ENCODE peak calls at places on chromosome 11, in five cellular contexts. W is stomach, N is endodermal cell, V is A549, T is tibial nerve. Z is an unnamed sample. For H3K4me1, the result is how much of the 10 kb centered on the place peaks cover.

GRCh38 chr11:131910491-131911387 is 540.3 kb downstream of the NTM start:
- DNase-seq in W (no peak), N (peak), V (peak), T (no peak), Z (no peak)

GRCh38 chr11:63567044-63567840 is 4.1 kb upstream of the PLAAT2 start:
- DNase-seq in W (no peak), N (no peak), V (peak), T (no peak), Z (no peak)

GRCh38 chr11:72238040-72238450 is 5.9 kb downstream of the PHOX2A start:
- DNase-seq in W (peak), N (peak), V (peak), T (no peak), Z (peak)

GRCh38 chr11:44949160-44950035 is 1.3 kb downstream of the TP53I11 start:
- DNase-seq in W (no peak), N (peak), V (peak), T (no peak), Z (peak)

GRCh38 chr11:10485646-10486045 is 30.6 kb downstream of the AMPD3 start:
- DNase-seq in W (no peak), N (no peak), V (no peak), T (no peak), Z (no peak)

GRCh38 chr11:80007616-80008015 is 566.8 kb upstream of the TENM4 start:
- DNase-seq in W (no peak), N (no peak), V (no peak), T (no peak), Z (no peak)

GRCh38 chr11:128451651-128452470 is 135.5 kb downstream of the ETS1 start:
- DNase-seq in W (peak), N (no peak), V (no peak), T (peak), Z (peak)

GRCh38 chr11:60781286-60782044 is 3.7 kb upstream of the MS4A10 start:
- DNase-seq in W (no peak), N (no peak), V (no peak), T (no peak), Z (no peak)

GRCh38 chr11:126510621-126511370 is 155.3 kb downstream of the ST3GAL4 start:
- DNase-seq in W (no peak), N (peak), V (no peak), T (no peak), Z (no peak)

GRCh38 chr11:7321708-7322448 is 70.2 kb downstream of the SYT9 start:
- DNase-seq in W (no peak), N (peak), V (no peak), T (no peak), Z (no peak)

GRCh38 chr11:11391169-11391568 is 38.1 kb upstream of the CSNK2A3 start:
- DNase-seq in W (no peak), N (no peak), V (no peak), T (no peak), Z (no peak)

GRCh38 chr11:132058211-132058772 is 687.9 kb downstream of the NTM start:
- DNase-seq in W (no peak), N (peak), V (no peak), T (no peak), Z (no peak)

GRCh38 chr11:126490261-126490660 is 134.8 kb downstream of the ST3GAL4 start:
- DNase-seq in W (no peak), N (peak), V (no peak), T (no peak), Z (no peak)

GRCh38 chr11:120612363-120613263 is 101.1 kb downstream of the GRIK4 start:
- DNase-seq in W (peak), N (no peak), V (peak), T (no peak), Z (no peak)

GRCh38 chr11:58301576-58301975 is 33.5 kb upstream of the OR10W1 start:
- DNase-seq in W (no peak), N (no peak), V (no peak), T (no peak), Z (no peak)

GRCh38 chr11:62925745-62926668 is 4.8 kb upstream of the CHRM1 start:
- DNase-seq in W (no peak), N (peak), V (no peak), T (no peak), Z (no peak)

GRCh38 chr11:111652184-111652583 is 49.9 kb downstream of the SIK2 start:
- DNase-seq in W (no peak), N (no peak), V (no peak), T (no peak), Z (no peak)

GRCh38 chr11:10058356-10058755 is 235.7 kb downstream of the SBF2 start:
- DNase-seq in W (no peak), N (no peak), V (no peak), T (no peak), Z (no peak)

GRCh38 chr11:89405629-89406028 is 85.5 kb downstream of the NOX4 start:
- DNase-seq in W (no peak), N (no peak), V (peak), T (no peak), Z (no peak)

GRCh38 chr11:47438721-47439120 is 10.2 kb downstream of the RAPSN start:
- DNase-seq in W (no peak), N (no peak), V (no peak), T (no peak), Z (no peak)

GRCh38 chr11:79212711-79213110 is 228.1 kb downstream of the TENM4 start:
- DNase-seq in W (no peak), N (peak), V (no peak), T (no peak), Z (no peak)

GRCh38 chr11:6378695-6378989 is 11.6 kb upstream of the SMPD1 start:
- DNase-seq in W (no peak), N (no peak), V (no peak), T (no peak), Z (no peak)

GRCh38 chr11:125887373-125888324 is at the start of gene HYLS1:
- DNase-seq in W (peak), N (peak), V (peak), T (peak), Z (peak)

GRCh38 chr11:8082391-8083087 is 1.5 kb downstream of the TUB start:
- DNase-seq in W (no peak), N (peak), V (no peak), T (no peak), Z (no peak)

GRCh38 chr11:73889019-73889418 is 12.2 kb downstream of the PAAF1 start:
- DNase-seq in W (no peak), N (no peak), V (no peak), T (no peak), Z (no peak)

GRCh38 chr11:111414267-111414931 is 35.3 kb upstream of the POU2AF1 start:
- DNase-seq in W (no peak), N (peak), V (no peak), T (no peak), Z (no peak)

GRCh38 chr11:2319791-2320481 is 18.1 kb downstream of the TSPAN32 start:
- DNase-seq in W (peak), N (no peak), V (no peak), T (no peak), Z (no peak)

GRCh38 chr11:107702723-107703122 is 9.1 kb downstream of the SLN start:
- DNase-seq in W (no peak), N (no peak), V (no peak), T (no peak), Z (no peak)

GRCh38 chr11:132779487-132779886 is 752.8 kb downstream of the OPCML start:
- DNase-seq in W (no peak), N (no peak), V (no peak), T (no peak), Z (no peak)

GRCh38 chr11:121497176-121497995 is 44.6 kb upstream of the SORL1-AS1 start:
- DNase-seq in W (no peak), N (no peak), V (no peak), T (no peak), Z (peak)

GRCh38 chr11:130300567-130300966 is 14.2 kb downstream of the ZBTB44 start:
- DNase-seq in W (no peak), N (no peak), V (no peak), T (no peak), Z (no peak)

GRCh38 chr11:11667056-11667455 is 45.3 kb upstream of the GALNT18 start:
- DNase-seq in W (no peak), N (no peak), V (peak), T (no peak), Z (no peak)

GRCh38 chr11:93623179-93623578 is 38.3 kb upstream of the CEP295 start:
- DNase-seq in W (no peak), N (peak), V (no peak), T (no peak), Z (no peak)

GRCh38 chr11:15453211-15453715 is 338.5 kb downstream of the INSC start:
- DNase-seq in W (no peak), N (no peak), V (no peak), T (no peak), Z (no peak)

GRCh38 chr11:68844376-68844775 is 2.7 kb upstream of the CPT1A start:
- DNase-seq in W (no peak), N (no peak), V (no peak), T (no peak), Z (no peak)
- H3K4me1 ChIP-seq in W (half or more), N (under half), V (under half), T (under half), Z (under half)

GRCh38 chr11:65559951-65560537 is 1.9 kb upstream of the LTBP3 start:
- DNase-seq in W (no peak), N (peak), V (peak), T (no peak), Z (no peak)

GRCh38 chr11:65563606-65564005 is 5.4 kb upstream of the LTBP3 start:
- DNase-seq in W (no peak), N (no peak), V (no peak), T (no peak), Z (no peak)

GRCh38 chr11:65560555-65561418 is 2.6 kb upstream of the LTBP3 start:
- DNase-seq in W (peak), N (peak), V (peak), T (no peak), Z (no peak)

GRCh38 chr11:65562020-65562419 is 3.9 kb upstream of the LTBP3 start:
- DNase-seq in W (no peak), N (no peak), V (no peak), T (no peak), Z (no peak)

DNA sequence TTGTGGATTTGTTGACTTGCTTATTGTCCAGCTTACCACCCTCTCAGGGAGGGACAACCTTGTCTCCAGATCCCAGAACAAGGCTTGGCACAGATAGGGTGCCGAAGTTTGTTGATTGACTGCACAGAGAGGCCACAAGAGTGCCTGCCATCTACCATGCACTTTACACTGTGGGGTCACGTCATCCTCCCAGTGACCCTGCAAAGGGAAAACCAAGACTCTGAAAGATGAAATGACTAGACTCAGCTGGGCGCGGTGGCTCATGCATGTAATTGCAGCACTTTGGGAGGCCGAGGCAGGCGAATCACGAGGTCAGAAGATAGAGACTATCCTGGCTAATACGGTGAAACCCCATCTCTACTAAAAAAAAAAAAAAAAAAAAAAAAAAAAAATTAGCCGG is 4.6 kb upstream of the LTBP3 start:
- DNase-seq in W (no peak), N (no peak), V (no peak), T (no peak), Z (no peak)
- H3K4me1 ChIP-seq in W (half or more), N (under half), V (under half), T (under half), Z (under half)

GRCh38 chr11:119322360-119322739 is 5.4 kb upstream of the MCAM start:
- DNase-seq in W (no peak), N (no peak), V (no peak), T (no peak), Z (no peak)

GRCh38 chr11:119319702-119320592 is 3.0 kb upstream of the MCAM start:
- DNase-seq in W (no peak), N (peak), V (no peak), T (no peak), Z (peak)

GRCh38 chr11:119319136-119319701 is 2.3 kb upstream of the MCAM start:
- DNase-seq in W (no peak), N (no peak), V (no peak), T (no peak), Z (peak)

GRCh38 chr11:119322921-119323531 is 6.1 kb upstream of the MCAM start:
- DNase-seq in W (no peak), N (no peak), V (no peak), T (peak), Z (no peak)

DNA sequence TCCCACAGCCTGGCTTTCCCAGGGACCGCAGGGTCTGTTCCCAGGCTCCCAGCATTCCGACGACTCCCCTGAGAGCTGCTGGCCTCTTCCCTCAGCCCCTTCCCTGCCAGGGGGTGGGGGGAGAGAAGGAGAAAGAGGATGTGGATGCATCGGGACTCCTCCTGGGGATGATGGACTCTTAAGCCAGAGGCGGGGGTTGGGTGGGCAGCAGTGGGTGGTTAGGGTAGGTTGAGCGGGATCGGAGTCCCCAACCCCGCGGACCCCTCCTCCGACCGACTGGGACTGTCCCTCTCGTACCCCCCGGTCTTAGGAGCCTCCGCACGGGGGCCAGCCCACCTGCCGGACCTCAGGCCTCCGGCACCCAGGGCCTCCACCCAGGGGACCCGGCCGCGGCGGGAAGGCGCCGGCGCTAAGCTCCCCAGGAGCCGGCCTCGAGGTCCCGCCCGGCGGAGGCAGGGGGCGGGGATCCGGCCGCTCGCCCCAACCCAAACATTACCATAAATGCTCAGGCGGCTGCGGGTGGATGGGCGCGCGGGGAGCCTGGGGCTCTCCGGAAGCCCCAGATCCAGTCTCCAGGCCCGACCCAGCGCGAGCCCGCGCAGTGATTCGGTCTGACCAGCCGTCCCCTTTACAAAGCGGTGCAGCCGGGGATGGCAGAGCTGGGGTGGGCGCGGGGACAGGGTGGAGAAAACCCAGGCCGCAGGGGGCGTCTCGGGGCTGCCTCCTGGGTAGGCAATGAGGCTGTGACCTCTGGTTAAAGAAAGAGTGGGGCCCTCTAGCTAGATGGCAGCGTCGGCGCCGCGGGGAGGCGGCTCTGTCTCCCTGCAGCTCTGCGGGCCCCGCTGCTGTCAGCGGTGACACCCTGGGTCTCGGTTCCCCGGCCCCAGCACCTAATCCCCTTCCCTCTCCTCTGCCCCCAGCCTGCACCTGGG is 3.9 kb upstream of the MCAM start:
- DNase-seq in W (peak), N (peak), V (peak), T (no peak), Z (peak)
- H3K4me1 ChIP-seq in W (half or more), N (under half), V (under half), T (half or more), Z (under half)

GRCh38 chr11:76765863-76766350 is 17.2 kb upstream of the TSKU start:
- DNase-seq in W (no peak), N (peak), V (no peak), T (no peak), Z (no peak)

GRCh38 chr11:76761959-76762358 is 21.2 kb upstream of the TSKU start:
- DNase-seq in W (no peak), N (no peak), V (no peak), T (no peak), Z (no peak)

GRCh38 chr11:76763573-76764348 is 19.4 kb upstream of the TSKU start:
- DNase-seq in W (no peak), N (no peak), V (peak), T (no peak), Z (no peak)

GRCh38 chr11:76764941-76765340 is 18.2 kb upstream of the TSKU start:
- DNase-seq in W (no peak), N (no peak), V (no peak), T (no peak), Z (no peak)

DNA sequence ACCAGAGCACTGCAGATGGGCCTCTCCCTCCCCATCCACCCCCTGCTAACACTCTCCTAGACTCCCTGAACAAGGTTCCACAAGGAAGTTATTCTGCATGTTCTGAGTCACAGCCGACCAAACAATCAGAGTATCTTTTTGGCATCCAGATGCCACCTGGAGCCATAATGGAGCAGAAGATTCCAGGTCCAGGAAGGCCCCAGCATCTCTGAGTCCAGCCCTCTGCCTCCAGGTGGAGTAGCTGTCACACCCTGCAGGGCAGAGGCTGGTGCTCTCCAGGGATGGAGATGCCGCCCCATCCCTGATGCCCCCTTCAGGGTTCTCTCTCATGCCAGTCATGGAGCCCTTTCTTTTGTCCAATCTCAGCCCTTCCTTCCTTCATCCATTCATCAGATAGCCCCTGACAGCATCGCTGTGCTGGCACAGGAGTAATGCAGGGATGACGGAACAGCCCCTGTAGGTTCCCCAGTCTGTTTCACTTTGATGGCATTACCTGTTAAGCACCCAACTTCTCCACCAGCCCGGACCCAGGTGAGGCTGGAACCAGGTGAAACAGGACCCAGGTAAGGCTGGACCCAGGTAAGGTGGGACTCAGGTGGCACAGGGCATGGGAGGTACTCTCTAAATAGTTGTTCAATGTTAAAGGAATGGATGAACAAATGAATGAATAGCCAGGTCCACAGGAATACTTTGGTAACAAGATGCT is 20.1 kb upstream of the TSKU start:
- DNase-seq in W (no peak), N (no peak), V (no peak), T (no peak), Z (no peak)
- H3K4me1 ChIP-seq in W (under half), N (under half), V (half or more), T (under half), Z (under half)

GRCh38 chr11:846496-847098 is 3.9 kb downstream of the TSPAN4 start:
- DNase-seq in W (no peak), N (no peak), V (no peak), T (no peak), Z (no peak)

GRCh38 chr11:843086-843704 is 543 bp downstream of the TSPAN4 start:
- DNase-seq in W (no peak), N (peak), V (no peak), T (no peak), Z (no peak)

GRCh38 chr11:843818-844692 is 1.4 kb downstream of the TSPAN4 start:
- DNase-seq in W (peak), N (peak), V (peak), T (peak), Z (peak)

GRCh38 chr11:845872-846271 is 3.2 kb downstream of the TSPAN4 start:
- DNase-seq in W (no peak), N (no peak), V (no peak), T (no peak), Z (no peak)

DNA sequence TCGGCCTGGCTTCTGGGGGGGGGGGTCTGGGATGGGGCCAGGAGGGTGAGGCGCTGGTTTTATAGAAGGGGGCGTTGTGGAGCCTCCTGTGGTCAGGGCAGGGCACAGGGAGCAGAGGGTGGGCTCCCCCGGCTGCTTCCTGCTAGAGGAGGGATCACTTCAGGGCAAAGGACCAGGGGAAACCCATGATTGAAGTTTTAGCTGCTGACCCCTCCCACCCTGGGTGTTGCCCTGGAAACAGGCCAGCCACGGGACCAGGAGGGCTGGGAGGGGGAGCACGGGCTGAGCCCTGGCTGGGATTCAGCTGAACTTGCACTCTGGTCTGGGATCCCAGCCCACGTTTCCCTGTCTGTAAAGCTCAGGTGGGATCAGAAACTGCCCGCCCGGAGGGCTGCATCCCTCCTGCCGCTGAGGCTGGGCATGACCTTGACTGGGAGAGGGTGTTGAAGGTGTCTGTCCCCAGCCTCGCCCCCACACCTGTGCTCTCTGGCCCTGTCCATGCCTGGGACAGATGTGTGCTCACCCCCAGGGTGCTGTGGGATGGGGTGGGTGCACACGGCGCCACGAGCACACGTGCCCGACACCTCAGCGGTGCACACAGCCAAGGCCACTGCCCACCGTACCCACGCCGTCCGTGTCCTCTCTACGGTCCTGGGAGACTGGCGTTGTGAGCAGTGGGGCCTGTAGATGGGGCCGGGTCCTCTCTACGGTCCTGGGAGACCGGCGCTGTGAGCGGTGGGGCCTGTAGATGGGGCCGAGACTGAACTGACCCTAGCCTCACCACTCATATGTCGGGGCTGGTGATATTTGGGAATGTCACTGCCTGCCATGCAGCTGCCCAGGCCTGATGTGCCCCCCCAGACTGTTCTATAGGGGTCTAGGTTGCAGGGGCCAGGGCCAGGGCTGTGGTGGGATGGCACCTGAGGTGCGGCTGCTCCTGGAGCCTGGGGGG is 2.3 kb downstream of the TSPAN4 start:
- DNase-seq in W (peak), N (peak), V (peak), T (peak), Z (peak)
- H3K4me1 ChIP-seq in W (half or more), N (under half), V (half or more), T (half or more), Z (under half)

Z was measured in lung.